ENCODE peak calls at places on chromosomes 16 and 17, in nine cellular contexts. I is lower leg skin; K is Daoy; L is effector CD4-positive, alpha-beta T cell; D is ureter; N is cardiac muscle cell; C is T-helper 2 cell treated with Interferon-gamma antibody and Interleukin-4, amounts not matched to agents 5 μg/mL and 100 μg/mL, for 36 hours; H is AG09319; B is fibroblast of mammary gland. O is an unnamed sample.

GRCh38 chr17:55303701-55304145 is 39.0 kb downstream of the HLF start:
- DNase-seq in I (no peak), K (no peak), L (no peak), D (no peak), N (peak), C (peak), H (no peak), B (peak), O (no peak)

GRCh38 chr17:39563476-39563875 is 44.2 kb downstream of the NEUROD2 start:
- DNase-seq in I (no peak), K (no peak), L (no peak), D (no peak), N (peak), C (no peak), H (no peak), B (no peak), O (no peak)

GRCh38 chr17:44794699-44795413 is 35.2 kb downstream of the GJC1 start:
- DNase-seq in I (no peak), K (peak), L (no peak), D (no peak), N (peak), C (no peak), H (peak), B (peak), O (no peak)

GRCh38 chr17:81607431-81607830 is 29.5 kb downstream of the NPLOC4 start:
- DNase-seq in I (no peak), K (no peak), L (no peak), D (no peak), N (no peak), C (peak), H (no peak), B (peak), O (no peak)

GRCh38 chr16:47687694-47688093 is 226.6 kb downstream of the PHKB start:
- DNase-seq in I (no peak), K (no peak), L (no peak), D (no peak), N (no peak), C (no peak), H (no peak), B (peak), O (no peak)

GRCh38 chr17:1362065-1362848 is 37.8 kb downstream of the YWHAE start:
- DNase-seq in I (no peak), K (no peak), L (peak), D (no peak), N (no peak), C (peak), H (no peak), B (no peak), O (peak)

GRCh38 chr17:75557075-75557851 is 30.3 kb upstream of the MYO15B start:
- DNase-seq in I (no peak), K (peak), L (no peak), D (peak), N (peak), C (no peak), H (peak), B (peak), O (no peak)

GRCh38 chr17:77354721-77355455 is 214.1 kb downstream of the SEC14L1 start:
- DNase-seq in I (peak), K (peak), L (no peak), D (peak), N (peak), C (no peak), H (peak), B (peak), O (no peak)

GRCh38 chr17:17144916-17145665 is 61.0 kb downstream of the PLD6 start:
- DNase-seq in I (no peak), K (no peak), L (no peak), D (no peak), N (no peak), C (no peak), H (no peak), B (no peak), O (no peak)

GRCh38 chr17:77456271-77456950 is 315.6 kb downstream of the SEC14L1 start:
- DNase-seq in I (no peak), K (no peak), L (no peak), D (no peak), N (no peak), C (no peak), H (no peak), B (no peak), O (no peak)

GRCh38 chr16:4097826-4098240 is 18.4 kb downstream of the ADCY9 start:
- DNase-seq in I (no peak), K (no peak), L (no peak), D (no peak), N (peak), C (no peak), H (no peak), B (no peak), O (no peak)

GRCh38 chr16:77711775-77712174 is 10.5 kb upstream of the NUDT7 start:
- DNase-seq in I (no peak), K (peak), L (no peak), D (no peak), N (no peak), C (no peak), H (no peak), B (peak), O (no peak)

GRCh38 chr17:31534223-31534888 is 142.9 kb downstream of the RAB11FIP4 start:
- DNase-seq in I (no peak), K (peak), L (no peak), D (no peak), N (peak), C (no peak), H (no peak), B (peak), O (no peak)

GRCh38 chr17:55354941-55355340 is 66.7 kb downstream of the MMD start:
- DNase-seq in I (no peak), K (no peak), L (no peak), D (no peak), N (no peak), C (no peak), H (no peak), B (no peak), O (no peak)

GRCh38 chr16:80743273-80743672 is 61.1 kb downstream of the CDYL2 start:
- DNase-seq in I (no peak), K (peak), L (no peak), D (no peak), N (no peak), C (no peak), H (no peak), B (no peak), O (no peak)

GRCh38 chr16:83215417-83216001 is 588.7 kb downstream of the CDH13 start:
- DNase-seq in I (no peak), K (peak), L (peak), D (no peak), N (peak), C (peak), H (no peak), B (peak), O (no peak)

GRCh38 chr17:77811521-77811920 is 147.0 kb upstream of the TNRC6C start:
- DNase-seq in I (no peak), K (no peak), L (no peak), D (no peak), N (no peak), C (no peak), H (no peak), B (peak), O (no peak)

GRCh38 chr17:48174833-48175232 is 67.3 kb downstream of the SNX11 start:
- DNase-seq in I (no peak), K (no peak), L (no peak), D (no peak), N (no peak), C (no peak), H (no peak), B (no peak), O (no peak)

GRCh38 chr17:42055496-42055895 is 5.1 kb upstream of the C17orf113 start:
- DNase-seq in I (no peak), K (peak), L (no peak), D (no peak), N (no peak), C (no peak), H (no peak), B (peak), O (no peak)

GRCh38 chr16:678858-679807 is 1.1 kb upstream of the STUB1 start:
- DNase-seq in I (peak), K (peak), L (peak), D (peak), N (peak), C (peak), H (no peak), B (peak), O (peak)

GRCh38 chr16:46974352-46974751 is 878 bp upstream of the DNAJA2 start:
- DNase-seq in I (no peak), K (peak), L (no peak), D (no peak), N (peak), C (peak), H (no peak), B (peak), O (peak)

GRCh38 chr17:57407287-57408063 is 151.2 kb downstream of the MSI2 start:
- DNase-seq in I (no peak), K (no peak), L (no peak), D (peak), N (no peak), C (no peak), H (no peak), B (no peak), O (no peak)

GRCh38 chr17:32673964-32674363 is 187.2 kb downstream of the CDK5R1 start:
- DNase-seq in I (no peak), K (no peak), L (no peak), D (no peak), N (no peak), C (no peak), H (no peak), B (no peak), O (no peak)

GRCh38 chr16:56933266-56933619 is 1.3 kb downstream of the HERPUD1 start:
- DNase-seq in I (no peak), K (no peak), L (no peak), D (no peak), N (no peak), C (no peak), H (no peak), B (no peak), O (no peak)

GRCh38 chr17:56697190-56697589 is 103.7 kb downstream of the NOG start:
- DNase-seq in I (no peak), K (no peak), L (no peak), D (no peak), N (no peak), C (no peak), H (no peak), B (no peak), O (no peak)

GRCh38 chr16:88264641-88265285 is 118.0 kb upstream of the ZNF469 start:
- DNase-seq in I (peak), K (peak), L (peak), D (peak), N (peak), C (peak), H (peak), B (peak), O (peak)

GRCh38 chr17:82444941-82445521 is 5.5 kb downstream of the CYBC1 start:
- DNase-seq in I (no peak), K (no peak), L (no peak), D (no peak), N (peak), C (no peak), H (no peak), B (no peak), O (no peak)